ENCODE peak calls at places on chromosomes 1 and 21, in six cellular contexts. K, T, B, D, V and A are unnamed samples.

GRCh38 chr1:12591267-12591938 is 26.6 kb downstream of the DHRS3 start:
- DNase-seq in K (peak; percentile 86), V (no peak), T (no peak), B (no peak), D (no peak), A (no peak)

GRCh38 chr1:88998716-88999115 is 6.3 kb upstream of the KYAT3 start:
- DNase-seq in K (no peak), V (no peak), D (peak; percentile 68), B (peak; percentile 70), T (peak; percentile 77), A (peak; percentile 34)

GRCh38 chr1:52651904-52652303 is 18.9 kb downstream of the SHISAL2A start:
- DNase-seq in V (no peak), B (no peak), T (no peak), K (no peak), D (no peak), A (no peak)

GRCh38 chr1:42797414-42797813 is 12.6 kb downstream of the TMEM269 start:
- DNase-seq in B (no peak), D (no peak), T (no peak), V (no peak), K (no peak), A (no peak)

GRCh38 chr1:167762061-167762746 is 40.4 kb downstream of the MPZL1 start:
- DNase-seq in V (no peak), B (no peak), K (no peak), T (no peak), D (no peak), A (no peak)

GRCh38 chr1:7069888-7070287 is 284.6 kb downstream of the CAMTA1 start:
- DNase-seq in D (no peak), T (no peak), V (no peak), K (no peak), B (no peak), A (no peak)

GRCh38 chr1:2003564-2004131 is at the start of gene CFAP74:
- DNase-seq in V (no peak), T (no peak), B (no peak), K (no peak), D (no peak), A (no peak)

GRCh38 chr1:53617382-53618217 is 121.4 kb downstream of the GLIS1 start:
- DNase-seq in T (no peak), K (peak; percentile 2), B (peak; percentile 40), D (no peak), V (no peak), A (no peak)

GRCh38 chr1:232218955-232219865 is 410.7 kb downstream of the SIPA1L2 start:
- DNase-seq in K (no peak), D (no peak), T (no peak), V (no peak), B (no peak), A (no peak)

GRCh38 chr1:32742132-32742947 is 39.8 kb upstream of the SYNC start:
- DNase-seq in V (no peak), K (no peak), T (no peak), D (no peak), B (no peak), A (no peak)

GRCh38 chr1:87093286-87093685 is 178.9 kb downstream of the HS2ST1 start:
- DNase-seq in K (no peak), V (no peak), D (no peak), T (no peak), B (peak; percentile 83), A (no peak)

GRCh38 chr1:196148367-196148970 is 459.8 kb downstream of the KCNT2 start:
- DNase-seq in T (peak; percentile 37), K (no peak), V (no peak), B (peak; percentile 56), D (no peak), A (no peak)

GRCh38 chr1:60978421-60979357 is 103.7 kb upstream of the NFIA start:
- DNase-seq in V (no peak), B (peak; percentile 49), D (no peak), K (peak; percentile 32), T (peak; percentile 40), A (no peak)

GRCh38 chr21:29423521-29423920 is 124.8 kb downstream of the BACH1 start:
- DNase-seq in T (no peak), B (no peak), V (no peak), D (no peak), K (no peak), A (no peak)

GRCh38 chr1:229410692-229411433 is 23.0 kb downstream of the ACTA1 start:
- DNase-seq in D (no peak), V (no peak), T (peak; percentile 93), K (peak; percentile 80), B (peak; percentile 65), A (no peak)

GRCh38 chr1:183873642-183874041 is 68.7 kb downstream of the RGL1 start:
- DNase-seq in T (no peak), V (no peak), B (no peak), K (no peak), D (no peak), A (no peak)

GRCh38 chr1:29320541-29320940 is 84.2 kb downstream of the PTPRU start:
- DNase-seq in T (no peak), V (no peak), D (no peak), B (no peak), K (no peak), A (no peak)

GRCh38 chr1:225844236-225845061 is 34.5 kb downstream of the EPHX1 start:
- DNase-seq in T (no peak), K (no peak), B (no peak), V (no peak), D (no peak), A (no peak)

GRCh38 chr1:3746784-3747521 is 5.3 kb upstream of the CCDC27 start:
- DNase-seq in K (peak; percentile 79), D (peak; percentile 79), V (no peak), T (peak; percentile 81), B (peak; percentile 58), A (peak; percentile 31)

GRCh38 chr1:6385673-6386191 is 7.8 kb downstream of the ACOT7 start:
- DNase-seq in T (no peak), K (peak; percentile 51), V (no peak), D (no peak), B (peak; percentile 98), A (no peak)

GRCh38 chr1:28190337-28190979 is 14.0 kb upstream of the PTAFR start:
- DNase-seq in T (no peak), D (no peak), B (peak; percentile 46), K (no peak), V (no peak), A (no peak)

GRCh38 chr1:21524686-21525339 is 15.6 kb downstream of the ALPL start:
- DNase-seq in V (no peak), K (no peak), D (no peak), B (no peak), T (no peak), A (no peak)

DNA sequence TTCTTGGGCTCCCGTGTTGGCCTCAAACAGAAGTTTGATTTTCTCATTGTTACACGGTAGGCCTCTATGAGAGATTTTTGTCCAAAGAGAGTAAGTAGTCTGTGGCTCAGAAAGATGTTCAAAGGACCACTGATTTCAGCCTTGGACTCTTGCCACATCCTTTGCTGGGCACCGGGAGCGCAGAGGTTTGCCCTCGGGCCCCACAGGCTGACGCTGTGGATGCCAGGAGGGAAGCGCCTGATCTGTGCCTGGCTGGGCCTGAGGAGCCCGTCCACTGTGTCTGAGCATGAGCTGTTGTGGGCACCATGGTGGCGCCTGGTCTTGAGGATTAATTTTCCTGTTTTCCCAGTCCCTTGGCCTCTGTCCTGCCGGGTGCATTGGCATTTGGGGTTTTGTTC is 52.3 kb downstream of the PCNT start:
- DNase-seq in K (no peak), V (no peak), T (no peak), D (no peak), B (no peak), A (no peak)
- H3K4me3 ChIP-seq in K (no peak overlapping the region), V (no peak overlapping the region), T (no peak overlapping the region), D (no peak overlapping the region), B (no peak overlapping the region), A (no peak overlapping the region)

GRCh38 chr1:80668370-80668769 is 1132.4 kb upstream of the ADGRL2 start:
- DNase-seq in V (no peak), T (no peak), K (no peak), B (no peak), D (no peak), A (no peak)

DNA sequence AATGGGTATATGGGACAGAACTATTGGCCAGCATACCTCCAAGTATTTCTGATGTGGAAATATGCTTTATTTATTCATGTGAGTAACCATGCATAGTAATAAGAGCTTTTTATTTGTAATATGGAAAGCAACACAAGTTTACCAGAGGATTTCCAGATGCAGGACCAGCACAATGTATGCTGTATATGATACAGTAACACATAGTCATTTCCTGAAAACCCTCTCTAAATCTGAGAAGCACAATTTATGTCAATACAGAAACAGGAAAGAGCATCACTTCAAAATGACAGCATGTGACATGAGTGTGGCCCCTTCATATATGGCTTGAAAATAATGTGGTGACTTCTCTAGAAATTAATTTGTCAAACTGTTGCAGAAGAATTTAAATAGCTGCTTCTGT is 1134.7 kb upstream of the ADGRL2 start:
- DNase-seq in T (no peak), K (no peak), B (no peak), V (no peak), D (no peak), A (no peak)
- TF ChIP-seq CTCF in T (no peak), K (no peak), B (no peak), V (no peak), D (no peak), A (no peak)

DNA sequence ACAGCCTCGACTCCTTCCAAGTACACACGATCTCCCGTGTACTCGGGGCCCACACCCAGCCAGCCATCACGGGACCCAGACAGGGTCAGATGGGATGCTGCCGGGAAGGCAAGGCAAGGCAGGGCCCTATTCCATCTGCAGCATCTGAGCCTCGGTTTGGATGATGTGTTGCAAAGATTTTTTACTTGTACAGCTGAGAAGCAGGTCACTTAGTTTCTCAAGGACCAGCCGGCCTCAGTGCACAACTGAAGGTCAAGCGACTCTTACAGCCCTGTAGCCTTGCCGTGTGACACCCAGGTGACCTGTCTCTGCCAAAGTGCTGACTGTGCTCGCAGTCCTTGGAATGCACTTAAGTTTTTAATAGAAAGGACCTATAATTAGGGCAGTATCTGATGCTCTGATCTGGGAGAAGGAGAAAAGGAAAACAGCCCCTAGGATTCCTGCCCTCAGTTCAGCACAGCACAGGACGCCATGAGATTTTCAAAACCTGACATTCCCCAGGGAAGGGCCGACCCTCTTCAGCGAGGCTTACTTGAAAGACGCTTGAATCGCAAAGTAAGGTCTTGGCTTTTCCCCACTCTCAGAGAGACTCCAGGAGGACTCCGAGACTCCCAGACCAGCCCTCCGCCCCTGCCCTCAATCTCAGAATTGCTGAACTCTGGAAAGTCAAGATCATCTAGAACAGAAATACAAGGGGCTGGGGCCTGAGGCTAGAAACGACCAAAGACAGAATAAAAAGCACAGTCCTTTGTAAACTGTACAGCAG is 1.3 kb downstream of the GPR157 start:
- DNase-seq in B (no peak), V (no peak), K (no peak), T (no peak), D (no peak), A (no peak)
- H3K4me3 ChIP-seq in B (peak overlapping the region; percentile 85), V (peak overlapping the region; percentile 57), K (peak overlapping the region; percentile 91), T (no peak overlapping the region), D (peak overlapping the region; percentile 83), A (peak overlapping the region; percentile 83)

DNA sequence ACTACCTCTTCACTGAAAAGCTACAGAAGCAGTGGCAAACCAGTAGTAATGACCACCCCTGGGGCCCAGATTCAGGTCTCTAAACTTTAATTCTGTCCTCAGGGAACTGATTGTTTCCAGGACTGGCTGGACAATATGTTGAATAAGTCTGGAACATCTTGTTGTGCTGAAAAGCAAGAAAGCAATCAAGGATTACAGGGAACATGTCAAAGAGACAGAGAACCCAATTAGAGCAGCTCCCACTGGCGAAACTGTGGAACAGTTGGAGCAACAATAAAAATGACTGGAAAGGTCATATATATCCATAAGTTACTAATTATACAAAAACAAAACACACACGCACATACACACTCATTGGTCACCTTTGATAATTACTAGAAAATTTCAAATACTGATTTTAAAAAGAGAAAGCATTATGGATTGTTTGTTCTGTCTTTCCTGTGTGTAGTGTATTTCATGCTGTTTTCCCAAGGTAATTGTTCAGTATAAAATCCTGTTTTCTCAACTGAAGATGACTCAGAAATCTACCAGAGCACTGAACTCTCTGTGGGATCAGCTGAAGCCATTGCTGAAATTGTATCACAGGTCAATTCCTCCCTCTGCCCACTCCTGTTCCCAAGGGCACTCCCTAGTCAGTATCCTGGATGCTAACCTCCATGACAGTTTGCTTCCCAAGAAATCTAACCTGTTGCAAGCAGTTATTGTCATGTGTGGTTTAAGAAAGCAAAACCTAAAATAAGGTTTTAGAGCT is 83.6 kb upstream of the RGS1 start:
- DNase-seq in D (no peak), K (no peak), T (no peak), B (peak; percentile 23), V (no peak), A (no peak)
- TF ChIP-seq CTCF in D (no peak), K (no peak), T (no peak), B (no peak), V (no peak), A (no peak)